ENCODE peak calls at places on chromosomes 1 and 21, in eight cellular contexts. One of them, this sample, is unnamed.

GRCh38 chr1:41383094-41383852 is 22.0 kb downstream of the FOXO6 start:
- DNase-seq in NT2/D1: no peak
- DNase-seq in mucosa of gallbladder: no peak
- DNase-seq in activated CD4-positive, alpha-beta T cell treated with anti-CD3 and anti-CD28 coated beads, Interleukin-2, amount 50 U/mL, for 1 hour: no peak
- DNase-seq in activated T-cell treated with anti-CD3 and anti-CD28 coated beads, Interleukin-2, amount 50 U/mL, for 4 hours: peak
- DNase-seq in psoas muscle: peak
- DNase-seq in non-pigmented ciliary epithelial cell: no peak
- DNase-seq in OCI-LY7: no peak
- DNase-seq in this sample: no peak

GRCh38 chr1:219847215-219847855 is 81.0 kb downstream of the SLC30A10 start:
- DNase-seq in NT2/D1: no peak
- DNase-seq in OCI-LY7: no peak
- DNase-seq in mucosa of gallbladder: peak
- DNase-seq in psoas muscle: no peak
- DNase-seq in activated T-cell treated with anti-CD3 and anti-CD28 coated beads, Interleukin-2, amount 50 U/mL, for 4 hours: no peak
- DNase-seq in non-pigmented ciliary epithelial cell: no peak
- DNase-seq in activated CD4-positive, alpha-beta T cell treated with anti-CD3 and anti-CD28 coated beads, Interleukin-2, amount 50 U/mL, for 1 hour: no peak
- DNase-seq in this sample: no peak

GRCh38 chr1:33443705-33444180 is 12.8 kb upstream of the PHC2 start:
- DNase-seq in psoas muscle: peak
- DNase-seq in OCI-LY7: no peak
- DNase-seq in non-pigmented ciliary epithelial cell: no peak
- DNase-seq in activated CD4-positive, alpha-beta T cell treated with anti-CD3 and anti-CD28 coated beads, Interleukin-2, amount 50 U/mL, for 1 hour: no peak
- DNase-seq in NT2/D1: no peak
- DNase-seq in mucosa of gallbladder: no peak
- DNase-seq in activated T-cell treated with anti-CD3 and anti-CD28 coated beads, Interleukin-2, amount 50 U/mL, for 4 hours: no peak
- DNase-seq in this sample: no peak

GRCh38 chr1:186093437-186093836 is 281.6 kb downstream of the TPR start:
- DNase-seq in non-pigmented ciliary epithelial cell: no peak
- DNase-seq in psoas muscle: no peak
- DNase-seq in mucosa of gallbladder: no peak
- DNase-seq in OCI-LY7: no peak
- DNase-seq in activated T-cell treated with anti-CD3 and anti-CD28 coated beads, Interleukin-2, amount 50 U/mL, for 4 hours: no peak
- DNase-seq in NT2/D1: no peak
- DNase-seq in activated CD4-positive, alpha-beta T cell treated with anti-CD3 and anti-CD28 coated beads, Interleukin-2, amount 50 U/mL, for 1 hour: no peak
- DNase-seq in this sample: no peak

GRCh38 chr1:109912214-109912861 is 1.7 kb downstream of the CSF1 start:
- DNase-seq in mucosa of gallbladder: no peak
- DNase-seq in psoas muscle: no peak
- DNase-seq in OCI-LY7: no peak
- DNase-seq in activated CD4-positive, alpha-beta T cell treated with anti-CD3 and anti-CD28 coated beads, Interleukin-2, amount 50 U/mL, for 1 hour: no peak
- DNase-seq in activated T-cell treated with anti-CD3 and anti-CD28 coated beads, Interleukin-2, amount 50 U/mL, for 4 hours: no peak
- DNase-seq in NT2/D1: no peak
- DNase-seq in non-pigmented ciliary epithelial cell: no peak
- DNase-seq in this sample: no peak

GRCh38 chr1:37267111-37267835 is 207.1 kb upstream of the ZC3H12A start:
- DNase-seq in non-pigmented ciliary epithelial cell: no peak
- DNase-seq in activated CD4-positive, alpha-beta T cell treated with anti-CD3 and anti-CD28 coated beads, Interleukin-2, amount 50 U/mL, for 1 hour: no peak
- DNase-seq in activated T-cell treated with anti-CD3 and anti-CD28 coated beads, Interleukin-2, amount 50 U/mL, for 4 hours: no peak
- DNase-seq in NT2/D1: peak
- DNase-seq in mucosa of gallbladder: no peak
- DNase-seq in OCI-LY7: no peak
- DNase-seq in psoas muscle: no peak
- DNase-seq in this sample: no peak

GRCh38 chr1:85576642-85577420 is 3.7 kb upstream of the CCN1 start:
- DNase-seq in NT2/D1: peak
- DNase-seq in psoas muscle: peak
- DNase-seq in non-pigmented ciliary epithelial cell: no peak
- DNase-seq in OCI-LY7: no peak
- DNase-seq in activated T-cell treated with anti-CD3 and anti-CD28 coated beads, Interleukin-2, amount 50 U/mL, for 4 hours: no peak
- DNase-seq in mucosa of gallbladder: peak
- DNase-seq in activated CD4-positive, alpha-beta T cell treated with anti-CD3 and anti-CD28 coated beads, Interleukin-2, amount 50 U/mL, for 1 hour: no peak
- DNase-seq in this sample: peak

GRCh38 chr1:38586993-38587646 is 272.5 kb downstream of the RRAGC start:
- DNase-seq in activated T-cell treated with anti-CD3 and anti-CD28 coated beads, Interleukin-2, amount 50 U/mL, for 4 hours: peak
- DNase-seq in non-pigmented ciliary epithelial cell: no peak
- DNase-seq in OCI-LY7: peak
- DNase-seq in mucosa of gallbladder: peak
- DNase-seq in NT2/D1: peak
- DNase-seq in psoas muscle: peak
- DNase-seq in activated CD4-positive, alpha-beta T cell treated with anti-CD3 and anti-CD28 coated beads, Interleukin-2, amount 50 U/mL, for 1 hour: peak
- DNase-seq in this sample: peak

GRCh38 chr1:33640114-33640660 is 167.7 kb downstream of the ZSCAN20 start:
- DNase-seq in non-pigmented ciliary epithelial cell: no peak
- DNase-seq in activated CD4-positive, alpha-beta T cell treated with anti-CD3 and anti-CD28 coated beads, Interleukin-2, amount 50 U/mL, for 1 hour: no peak
- DNase-seq in OCI-LY7: no peak
- DNase-seq in activated T-cell treated with anti-CD3 and anti-CD28 coated beads, Interleukin-2, amount 50 U/mL, for 4 hours: no peak
- DNase-seq in psoas muscle: no peak
- DNase-seq in NT2/D1: no peak
- DNase-seq in mucosa of gallbladder: no peak
- DNase-seq in this sample: no peak

GRCh38 chr1:117674521-117675400 is 68.9 kb downstream of the TENT5C start:
- DNase-seq in mucosa of gallbladder: no peak
- DNase-seq in NT2/D1: no peak
- DNase-seq in psoas muscle: no peak
- DNase-seq in OCI-LY7: peak
- DNase-seq in activated CD4-positive, alpha-beta T cell treated with anti-CD3 and anti-CD28 coated beads, Interleukin-2, amount 50 U/mL, for 1 hour: peak
- DNase-seq in non-pigmented ciliary epithelial cell: no peak
- DNase-seq in activated T-cell treated with anti-CD3 and anti-CD28 coated beads, Interleukin-2, amount 50 U/mL, for 4 hours: peak
- DNase-seq in this sample: no peak

GRCh38 chr21:41242238-41242829 is 74.3 kb upstream of the FAM3B start:
- DNase-seq in activated T-cell treated with anti-CD3 and anti-CD28 coated beads, Interleukin-2, amount 50 U/mL, for 4 hours: no peak
- DNase-seq in psoas muscle: no peak
- DNase-seq in OCI-LY7: no peak
- DNase-seq in NT2/D1: no peak
- DNase-seq in non-pigmented ciliary epithelial cell: no peak
- DNase-seq in activated CD4-positive, alpha-beta T cell treated with anti-CD3 and anti-CD28 coated beads, Interleukin-2, amount 50 U/mL, for 1 hour: no peak
- DNase-seq in mucosa of gallbladder: no peak
- DNase-seq in this sample: no peak

GRCh38 chr1:2259668-2260392 is 31.7 kb downstream of the SKI start:
- DNase-seq in OCI-LY7: no peak
- DNase-seq in psoas muscle: peak
- DNase-seq in mucosa of gallbladder: no peak
- DNase-seq in activated CD4-positive, alpha-beta T cell treated with anti-CD3 and anti-CD28 coated beads, Interleukin-2, amount 50 U/mL, for 1 hour: no peak
- DNase-seq in non-pigmented ciliary epithelial cell: no peak
- DNase-seq in NT2/D1: no peak
- DNase-seq in activated T-cell treated with anti-CD3 and anti-CD28 coated beads, Interleukin-2, amount 50 U/mL, for 4 hours: no peak
- DNase-seq in this sample: no peak

GRCh38 chr1:227094249-227094966 is 154.3 kb downstream of the COQ8A start:
- DNase-seq in psoas muscle: no peak
- DNase-seq in activated CD4-positive, alpha-beta T cell treated with anti-CD3 and anti-CD28 coated beads, Interleukin-2, amount 50 U/mL, for 1 hour: no peak
- DNase-seq in OCI-LY7: no peak
- DNase-seq in NT2/D1: no peak
- DNase-seq in mucosa of gallbladder: peak
- DNase-seq in activated T-cell treated with anti-CD3 and anti-CD28 coated beads, Interleukin-2, amount 50 U/mL, for 4 hours: no peak
- DNase-seq in non-pigmented ciliary epithelial cell: no peak
- DNase-seq in this sample: no peak

GRCh38 chr1:208158640-208159541 is 85.3 kb downstream of the PLXNA2 start:
- DNase-seq in activated T-cell treated with anti-CD3 and anti-CD28 coated beads, Interleukin-2, amount 50 U/mL, for 4 hours: no peak
- DNase-seq in OCI-LY7: no peak
- DNase-seq in activated CD4-positive, alpha-beta T cell treated with anti-CD3 and anti-CD28 coated beads, Interleukin-2, amount 50 U/mL, for 1 hour: no peak
- DNase-seq in mucosa of gallbladder: peak
- DNase-seq in psoas muscle: no peak
- DNase-seq in NT2/D1: peak
- DNase-seq in non-pigmented ciliary epithelial cell: no peak
- DNase-seq in this sample: no peak

GRCh38 chr1:94698759-94699502 is 121.2 kb upstream of the SLC44A3 start:
- DNase-seq in non-pigmented ciliary epithelial cell: no peak
- DNase-seq in NT2/D1: no peak
- DNase-seq in activated T-cell treated with anti-CD3 and anti-CD28 coated beads, Interleukin-2, amount 50 U/mL, for 4 hours: no peak
- DNase-seq in OCI-LY7: no peak
- DNase-seq in psoas muscle: no peak
- DNase-seq in activated CD4-positive, alpha-beta T cell treated with anti-CD3 and anti-CD28 coated beads, Interleukin-2, amount 50 U/mL, for 1 hour: no peak
- DNase-seq in mucosa of gallbladder: no peak
- DNase-seq in this sample: no peak

GRCh38 chr1:20713440-20713839 is 4.4 kb downstream of the KIF17 start:
- DNase-seq in activated CD4-positive, alpha-beta T cell treated with anti-CD3 and anti-CD28 coated beads, Interleukin-2, amount 50 U/mL, for 1 hour: no peak
- DNase-seq in non-pigmented ciliary epithelial cell: no peak
- DNase-seq in psoas muscle: no peak
- DNase-seq in mucosa of gallbladder: no peak
- DNase-seq in activated T-cell treated with anti-CD3 and anti-CD28 coated beads, Interleukin-2, amount 50 U/mL, for 4 hours: no peak
- DNase-seq in NT2/D1: no peak
- DNase-seq in OCI-LY7: no peak
- DNase-seq in this sample: no peak

GRCh38 chr1:203028067-203028783 is 1.9 kb downstream of the PPFIA4 start:
- DNase-seq in psoas muscle: no peak
- DNase-seq in mucosa of gallbladder: no peak
- DNase-seq in OCI-LY7: no peak
- DNase-seq in non-pigmented ciliary epithelial cell: no peak
- DNase-seq in activated T-cell treated with anti-CD3 and anti-CD28 coated beads, Interleukin-2, amount 50 U/mL, for 4 hours: no peak
- DNase-seq in activated CD4-positive, alpha-beta T cell treated with anti-CD3 and anti-CD28 coated beads, Interleukin-2, amount 50 U/mL, for 1 hour: no peak
- DNase-seq in NT2/D1: no peak
- DNase-seq in this sample: peak